ENCODE peak calls at places on chromosomes 6 and 20, in four cellular contexts. One of them, this sample, is unnamed.

GRCh38 chr6:168371635-168371988 is 52.0 kb upstream of the DACT2 start:
- DNase-seq in fibroblast of the aortic adventitia: no peak
- DNase-seq in heart right ventricle: no peak
- DNase-seq in activated CD8-positive, alpha-beta T cell treated with anti-CD3 and anti-CD28 coated beads for 36 hours: no peak
- DNase-seq in this sample: no peak

GRCh38 chr20:46151936-46152335 is 33.8 kb downstream of the CD40 start:
- DNase-seq in activated CD8-positive, alpha-beta T cell treated with anti-CD3 and anti-CD28 coated beads for 36 hours: peak; percentile 43
- DNase-seq in fibroblast of the aortic adventitia: no peak
- DNase-seq in heart right ventricle: no peak
- DNase-seq in this sample: no peak

GRCh38 chr6:113632220-113632864 is 224.8 kb upstream of the MARCKS start:
- DNase-seq in fibroblast of the aortic adventitia: peak; percentile 94
- DNase-seq in activated CD8-positive, alpha-beta T cell treated with anti-CD3 and anti-CD28 coated beads for 36 hours: peak; percentile 66
- DNase-seq in heart right ventricle: no peak
- DNase-seq in this sample: peak; percentile 88

GRCh38 chr20:54846948-54847347 is 371.6 kb downstream of the DOK5 start:
- DNase-seq in fibroblast of the aortic adventitia: no peak
- DNase-seq in heart right ventricle: no peak
- DNase-seq in activated CD8-positive, alpha-beta T cell treated with anti-CD3 and anti-CD28 coated beads for 36 hours: no peak
- DNase-seq in this sample: no peak

GRCh38 chr6:160112628-160113294 is 8.9 kb upstream of the SLC22A1 start:
- DNase-seq in fibroblast of the aortic adventitia: no peak
- DNase-seq in heart right ventricle: no peak
- DNase-seq in activated CD8-positive, alpha-beta T cell treated with anti-CD3 and anti-CD28 coated beads for 36 hours: no peak
- DNase-seq in this sample: no peak

GRCh38 chr6:166408936-166409755 is 26.4 kb upstream of the MPC1 start:
- DNase-seq in fibroblast of the aortic adventitia: no peak
- DNase-seq in activated CD8-positive, alpha-beta T cell treated with anti-CD3 and anti-CD28 coated beads for 36 hours: no peak
- DNase-seq in heart right ventricle: no peak
- DNase-seq in this sample: no peak

GRCh38 chr20:38147751-38148150 is 17.3 kb downstream of the TGM2 start:
- DNase-seq in activated CD8-positive, alpha-beta T cell treated with anti-CD3 and anti-CD28 coated beads for 36 hours: no peak
- DNase-seq in heart right ventricle: no peak
- DNase-seq in fibroblast of the aortic adventitia: no peak
- DNase-seq in this sample: no peak

GRCh38 chr6:129707882-129708495 is 2.0 kb downstream of the ARHGAP18 start:
- DNase-seq in activated CD8-positive, alpha-beta T cell treated with anti-CD3 and anti-CD28 coated beads for 36 hours: no peak
- DNase-seq in heart right ventricle: no peak
- DNase-seq in fibroblast of the aortic adventitia: no peak
- DNase-seq in this sample: no peak

GRCh38 chr6:25934735-25935313 is 4.3 kb upstream of the SLC17A2 start:
- DNase-seq in heart right ventricle: no peak
- DNase-seq in activated CD8-positive, alpha-beta T cell treated with anti-CD3 and anti-CD28 coated beads for 36 hours: no peak
- DNase-seq in fibroblast of the aortic adventitia: no peak
- DNase-seq in this sample: no peak

GRCh38 chr6:80437186-80437585 is 330.7 kb downstream of the BCKDHB start:
- DNase-seq in activated CD8-positive, alpha-beta T cell treated with anti-CD3 and anti-CD28 coated beads for 36 hours: no peak
- DNase-seq in fibroblast of the aortic adventitia: peak; percentile 94
- DNase-seq in heart right ventricle: no peak
- DNase-seq in this sample: no peak

GRCh38 chr6:140052757-140053729 is 678.6 kb upstream of the CITED2 start:
- DNase-seq in fibroblast of the aortic adventitia: peak; percentile 54
- DNase-seq in activated CD8-positive, alpha-beta T cell treated with anti-CD3 and anti-CD28 coated beads for 36 hours: no peak
- DNase-seq in heart right ventricle: no peak
- DNase-seq in this sample: peak; percentile 40

GRCh38 chr20:34083137-34083536 is 28.9 kb downstream of the EIF2S2 start:
- DNase-seq in heart right ventricle: peak; percentile 78
- DNase-seq in fibroblast of the aortic adventitia: peak; percentile 99
- DNase-seq in activated CD8-positive, alpha-beta T cell treated with anti-CD3 and anti-CD28 coated beads for 36 hours: no peak
- DNase-seq in this sample: peak; percentile 98